ENCODE peak calls at places on chromosomes 3 and 15, in nine cellular contexts. R is H7; T is GM23338; S is IMR-90; N is neural progenitor cell; F is SJSA1; G is CD4-positive, CD25-positive, alpha-beta regulatory T cell; X is tibial artery; K is body of pancreas. M is an unnamed sample. For H3K27me3 and H3K36me3, the result is how much of the 10 kb centered on the place peaks cover.

GRCh38 chr3:134056464-134056891 is 26.8 kb upstream of the SLCO2A1 start:
- DNase-seq in R (no peak), T (no peak), S (peak), N (no peak), F (no peak), G (no peak), X (no peak), K (no peak), M (no peak)

GRCh38 chr3:31976302-31976701 is 4.8 kb downstream of the OSBPL10 start:
- DNase-seq in R (no peak), T (no peak), S (no peak), N (no peak), F (no peak), G (no peak), X (no peak), K (no peak), M (no peak)

GRCh38 chr15:45498701-45499100 is 23.9 kb downstream of the SLC30A4 start:
- DNase-seq in R (no peak), T (no peak), S (no peak), N (no peak), F (no peak), G (no peak), X (no peak), K (no peak), M (no peak)

GRCh38 chr3:57793737-57794187 is 37.7 kb downstream of the SLMAP start:
- DNase-seq in R (no peak), T (no peak), S (peak), N (no peak), F (peak), G (no peak), X (no peak), K (no peak), M (no peak)

GRCh38 chr3:120113128-120114116 is 19.2 kb upstream of the GSK3B start:
- DNase-seq in R (no peak), T (no peak), S (peak), N (no peak), F (no peak), G (no peak), X (no peak), K (peak), M (no peak)

GRCh38 chr3:4749567-4750002 is 229.7 kb upstream of the BHLHE40 start:
- DNase-seq in R (no peak), T (no peak), S (no peak), N (no peak), F (no peak), G (no peak), X (no peak), K (no peak), M (no peak)

GRCh38 chr3:151085227-151085888 is at the start of gene MED12L:
- DNase-seq in R (peak), T (peak), S (peak), N (peak), F (peak), G (no peak), X (peak), K (peak), M (no peak)

GRCh38 chr3:65914032-65914739 is 124.5 kb downstream of the MAGI1 start:
- DNase-seq in R (no peak), T (peak), S (no peak), N (peak), F (no peak), G (no peak), X (no peak), K (no peak), M (no peak)

GRCh38 chr15:34721802-34722795 is 32.7 kb downstream of the GJD2 start:
- DNase-seq in R (peak), T (peak), S (peak), N (peak), F (peak), G (no peak), X (peak), K (no peak), M (peak)

GRCh38 chr3:45874677-45875346 is 11.5 kb upstream of the CCR9 start:
- DNase-seq in R (no peak), T (no peak), S (no peak), N (no peak), F (no peak), G (no peak), X (no peak), K (no peak), M (no peak)

GRCh38 chr3:45871834-45872233 is 14.5 kb upstream of the CCR9 start:
- DNase-seq in R (no peak), T (peak), S (no peak), N (no peak), F (no peak), G (no peak), X (no peak), K (no peak), M (no peak)

GRCh38 chr3:45870099-45870498 is 16.2 kb upstream of the CCR9 start:
- DNase-seq in R (no peak), T (no peak), S (no peak), N (no peak), F (no peak), G (peak), X (no peak), K (no peak), M (no peak)

GRCh38 chr3:45873638-45874037 is 12.7 kb upstream of the CCR9 start:
- DNase-seq in R (no peak), T (no peak), S (no peak), N (no peak), F (no peak), G (no peak), X (no peak), K (no peak), M (no peak)

DNA sequence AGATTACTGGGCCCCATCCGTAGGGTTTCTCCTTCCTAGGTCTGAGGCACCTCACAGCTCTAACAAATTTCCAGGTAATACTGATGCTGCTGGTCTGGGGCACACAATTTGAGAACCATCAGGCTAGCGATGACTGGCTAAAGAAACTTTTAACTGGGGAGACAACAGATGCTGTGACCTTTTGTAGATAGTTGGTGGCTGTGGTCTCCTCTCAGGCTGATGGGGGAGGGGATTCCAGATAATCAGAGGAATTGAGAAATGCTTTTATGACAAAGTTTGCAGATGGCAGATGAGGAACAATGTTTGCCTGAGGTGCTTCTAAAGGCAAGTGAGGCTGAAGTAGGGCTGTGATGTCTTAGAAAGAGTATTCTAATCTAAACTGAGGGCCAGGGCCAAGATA is 13.8 kb upstream of the CCR9 start:
- DNase-seq in R (no peak), T (no peak), S (no peak), N (no peak), F (no peak), G (no peak), X (no peak), K (no peak), M (no peak)
- H3K27me3 ChIP-seq in R (under half), T (under half), S (under half), N (under half), F (under half), G (under half), X (under half), K (under half), M (under half)

DNA sequence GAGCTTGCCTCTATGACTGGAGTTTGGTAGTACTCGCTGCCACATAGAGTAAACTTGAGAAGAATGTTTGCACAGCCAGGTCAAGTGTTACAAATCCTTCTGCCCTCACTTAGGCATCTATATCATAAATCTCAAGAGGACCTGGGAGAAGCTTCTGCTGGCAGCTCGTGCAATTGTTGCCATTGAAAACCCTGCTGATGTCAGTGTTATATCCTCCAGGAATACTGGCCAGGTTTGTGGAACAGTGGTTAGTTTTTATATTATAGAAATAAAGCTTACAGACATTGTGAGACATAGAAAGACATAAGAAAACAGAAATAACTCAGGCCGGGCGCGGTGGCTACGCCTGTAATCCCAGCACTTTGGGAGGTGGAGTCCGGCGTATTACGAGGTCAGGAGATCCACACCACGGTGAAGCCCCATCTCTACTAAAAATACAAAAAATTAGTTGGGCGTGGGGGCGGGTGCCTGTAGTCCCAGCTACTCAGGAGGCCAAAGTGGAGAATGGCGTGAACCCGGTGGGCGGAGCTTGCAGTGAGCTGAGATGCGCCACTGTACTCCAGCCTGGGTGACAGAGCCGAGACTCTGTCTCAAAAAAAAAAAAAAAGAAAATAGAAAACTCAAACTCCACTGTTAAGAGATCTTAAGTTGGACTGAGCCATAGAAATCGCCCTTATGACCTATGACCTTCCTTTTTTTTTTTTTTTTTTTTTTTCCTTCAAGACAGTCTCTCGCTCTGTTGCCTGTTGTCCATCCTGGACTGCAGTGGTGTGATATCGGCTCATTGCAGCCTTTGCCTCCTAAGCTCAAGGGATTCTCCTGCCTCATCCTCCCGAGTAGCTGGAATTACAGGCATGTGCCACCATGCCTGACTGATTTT is 2.2 kb downstream of the RPSA start:
- DNase-seq in R (no peak), T (no peak), S (no peak), N (no peak), F (no peak), G (no peak), X (no peak), K (no peak), M (no peak)
- H3K36me3 ChIP-seq in R (under half), T (half or more), S (under half), N (under half), F (half or more), G (under half), X (half or more), K (under half), M (half or more)

GRCh38 chr3:187739125-187739560 is 6.1 kb downstream of the BCL6 start:
- DNase-seq in R (peak), T (peak), S (no peak), N (no peak), F (no peak), G (peak), X (no peak), K (peak), M (no peak)
- H3K27me3 ChIP-seq in R (under half), T (half or more), S (under half), N (under half), F (under half), G (under half), X (under half), K (under half), M (under half)

GRCh38 chr3:47666118-47666517 is 87.5 kb upstream of the CSPG5 start:
- DNase-seq in R (no peak), T (no peak), S (no peak), N (no peak), F (no peak), G (no peak), X (no peak), K (no peak), M (no peak)

GRCh38 chr3:47663630-47664240 is 85.1 kb upstream of the CSPG5 start:
- DNase-seq in R (no peak), T (peak), S (no peak), N (no peak), F (no peak), G (no peak), X (no peak), K (no peak), M (no peak)

GRCh38 chr3:47664519-47664918 is 85.9 kb upstream of the CSPG5 start:
- DNase-seq in R (peak), T (peak), S (no peak), N (peak), F (peak), G (no peak), X (no peak), K (no peak), M (no peak)

DNA sequence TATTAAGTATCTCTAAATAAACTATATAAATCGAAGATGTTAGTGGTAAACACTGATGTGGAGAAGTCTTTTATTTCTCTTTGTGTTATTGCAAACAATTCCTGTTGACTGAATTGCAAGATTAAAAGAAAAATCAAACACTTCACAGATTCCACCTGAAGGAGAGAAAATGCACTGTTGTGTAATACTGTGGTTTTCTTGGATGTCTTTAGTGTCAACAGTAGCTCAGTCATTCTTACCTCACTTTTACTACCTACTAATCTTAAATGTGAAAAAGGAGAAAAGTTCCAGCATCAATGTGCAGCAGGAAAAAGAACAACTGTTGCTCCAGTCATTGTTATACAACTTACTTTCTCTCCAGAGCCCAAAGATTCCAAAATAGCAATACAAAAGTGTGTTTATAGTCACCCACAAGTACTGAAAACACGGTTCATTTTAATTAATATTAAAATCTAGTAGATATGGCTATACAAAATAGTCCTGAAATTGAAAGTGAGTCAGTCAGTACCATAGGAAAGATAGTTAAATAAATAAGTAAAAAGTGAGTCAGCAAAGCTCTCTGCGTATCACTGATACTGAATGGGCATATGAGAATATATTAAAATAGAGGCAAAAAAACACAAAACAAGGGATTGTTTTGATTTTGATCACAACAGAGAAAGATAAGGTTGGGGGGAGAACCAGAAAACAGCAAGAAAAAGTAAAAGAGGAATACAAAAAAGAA is 90.5 kb upstream of the CSPG5 start:
- DNase-seq in R (no peak), T (no peak), S (peak), N (no peak), F (peak), G (no peak), X (no peak), K (no peak), M (no peak)
- H3K36me3 ChIP-seq in R (under half), T (under half), S (under half), N (under half), F (under half), G (half or more), X (under half), K (under half), M (under half)

GRCh38 chr15:62164500-62165028 is 521 bp downstream of the C2CD4B start:
- DNase-seq in R (peak), T (peak), S (no peak), N (peak), F (no peak), G (no peak), X (no peak), K (peak), M (no peak)

GRCh38 chr15:62165793-62166380 is 802 bp upstream of the C2CD4B start:
- DNase-seq in R (no peak), T (peak), S (no peak), N (no peak), F (no peak), G (no peak), X (no peak), K (peak), M (no peak)

GRCh38 chr15:62165029-62165792 is at the start of gene C2CD4B:
- DNase-seq in R (peak), T (peak), S (no peak), N (peak), F (no peak), G (peak), X (peak), K (peak), M (no peak)

GRCh38 chr15:62163397-62163796 is 1.7 kb downstream of the C2CD4B start:
- DNase-seq in R (no peak), T (no peak), S (no peak), N (no peak), F (no peak), G (no peak), X (no peak), K (no peak), M (no peak)

DNA sequence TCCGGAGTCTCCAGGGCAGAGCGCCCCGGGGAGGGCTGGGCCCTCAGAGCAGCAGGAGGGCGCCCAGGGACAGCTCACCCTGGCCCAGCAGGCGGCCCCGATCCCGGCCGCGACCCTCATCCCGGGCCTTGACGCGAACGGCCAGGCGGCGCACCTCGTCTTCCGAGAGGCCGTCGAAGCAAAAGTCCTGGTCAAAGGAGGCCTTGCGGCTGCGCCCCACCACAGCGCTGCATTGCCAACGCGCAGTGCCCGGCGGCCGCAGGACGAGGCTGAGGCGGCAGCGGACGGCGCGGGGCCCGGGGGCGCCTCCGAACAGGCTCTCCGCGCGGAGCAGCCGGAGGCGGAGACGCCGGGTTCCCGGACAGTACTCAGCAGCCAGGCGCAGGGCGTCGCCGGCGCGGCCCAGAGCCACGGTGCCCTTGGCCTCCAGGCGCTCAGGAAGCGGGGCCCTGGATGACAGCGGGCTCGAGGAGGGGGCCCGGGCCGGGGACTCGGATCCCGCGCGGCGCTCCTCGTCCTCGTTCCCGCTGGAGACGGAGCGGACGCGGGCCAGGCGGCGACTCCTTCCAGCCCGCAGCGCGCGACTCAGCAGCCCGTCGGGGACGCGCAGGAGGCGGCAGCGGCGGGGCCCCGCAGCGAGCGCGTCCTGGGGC is 1.1 kb downstream of the C2CD4B start:
- DNase-seq in R (peak), T (peak), S (no peak), N (peak), F (peak), G (no peak), X (no peak), K (peak), M (no peak)
- H3K27me3 ChIP-seq in R (under half), T (half or more), S (half or more), N (half or more), F (half or more), G (half or more), X (half or more), K (under half), M (under half)

GRCh38 chr3:154310840-154311239 is 13.4 kb downstream of the DHX36 start:
- DNase-seq in R (no peak), T (no peak), S (peak), N (no peak), F (no peak), G (no peak), X (no peak), K (no peak), M (no peak)

GRCh38 chr3:154307363-154307762 is 16.9 kb downstream of the DHX36 start:
- DNase-seq in R (no peak), T (no peak), S (no peak), N (no peak), F (no peak), G (no peak), X (no peak), K (no peak), M (no peak)

GRCh38 chr3:154304116-154304786 is 20.0 kb downstream of the DHX36 start:
- DNase-seq in R (no peak), T (no peak), S (peak), N (no peak), F (no peak), G (no peak), X (no peak), K (no peak), M (no peak)

GRCh38 chr3:154301556-154301955 is 22.7 kb downstream of the DHX36 start:
- DNase-seq in R (no peak), T (no peak), S (no peak), N (no peak), F (no peak), G (no peak), X (no peak), K (no peak), M (no peak)

GRCh38 chr3:154304936-154305335 is 19.4 kb downstream of the DHX36 start:
- DNase-seq in R (no peak), T (no peak), S (no peak), N (no peak), F (no peak), G (no peak), X (no peak), K (no peak), M (no peak)
- H3K36me3 ChIP-seq in R (under half), T (half or more), S (under half), N (half or more), F (half or more), G (half or more), X (half or more), K (under half), M (under half)

DNA sequence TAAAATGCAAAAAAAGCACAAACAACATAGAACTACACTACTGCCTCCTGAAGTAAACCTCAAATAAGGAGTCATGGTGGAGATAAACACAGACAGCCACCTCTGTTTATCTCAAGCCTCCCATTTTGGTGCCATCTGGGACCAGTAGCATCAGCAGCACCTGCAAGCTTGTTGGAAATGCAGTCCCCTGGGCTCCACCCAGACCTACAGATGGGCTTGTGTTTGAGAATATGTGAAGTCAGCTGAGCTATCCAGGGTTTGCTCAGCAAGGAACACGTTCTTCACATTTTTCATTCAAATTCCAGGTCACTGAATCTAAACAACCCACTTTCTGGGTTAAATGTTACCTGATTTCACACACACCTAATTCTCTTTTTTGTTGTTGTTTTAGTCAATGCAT is 45.5 kb downstream of the RASGRF1 start:
- DNase-seq in R (no peak), T (no peak), S (no peak), N (no peak), F (no peak), G (no peak), X (no peak), K (no peak), M (no peak)
- H3K27me3 ChIP-seq in R (under half), T (under half), S (under half), N (under half), F (under half), G (under half), X (under half), K (under half), M (under half)

M was measured in gastrocnemius medialis.